ENCODE peak calls at places on chromosomes 11 and 22, in six cellular contexts. One of them, this sample, is unnamed.
A peak's percentile ranks its signal among the peaks of the same experiment; 100 is the strongest.

GRCh38 chr11:75565221-75565814 is 3.3 kb downstream of the SERPINH1 start:
- DNase-seq in cardiac muscle cell: no peak
- DNase-seq in GM23248: peak; percentile 95
- DNase-seq in endodermal cell: peak; percentile 67
- DNase-seq in PC-3: peak; percentile 77
- DNase-seq in uterus: peak; percentile 68
- DNase-seq in this sample: peak; percentile 34

GRCh38 chr11:110429614-110430266 is at the start of gene FDX1:
- DNase-seq in cardiac muscle cell: peak; percentile 97
- DNase-seq in GM23248: peak; percentile 89
- DNase-seq in endodermal cell: peak; percentile 95
- DNase-seq in PC-3: peak; percentile 81
- DNase-seq in uterus: peak; percentile 79
- DNase-seq in this sample: peak; percentile 82

GRCh38 chr11:75516140-75516539 is 9.6 kb downstream of the GDPD5 start:
- DNase-seq in cardiac muscle cell: no peak
- DNase-seq in GM23248: no peak
- DNase-seq in endodermal cell: no peak
- DNase-seq in PC-3: no peak
- DNase-seq in uterus: no peak
- DNase-seq in this sample: no peak

GRCh38 chr22:46093796-46094195 is 56.5 kb upstream of the PPARA start:
- DNase-seq in cardiac muscle cell: no peak
- DNase-seq in GM23248: no peak
- DNase-seq in endodermal cell: no peak
- DNase-seq in PC-3: no peak
- DNase-seq in uterus: no peak
- DNase-seq in this sample: no peak

GRCh38 chr22:38751422-38752346 is 4.1 kb downstream of the SUN2 start:
- DNase-seq in cardiac muscle cell: no peak
- DNase-seq in GM23248: no peak
- DNase-seq in endodermal cell: no peak
- DNase-seq in PC-3: no peak
- DNase-seq in uterus: no peak
- DNase-seq in this sample: peak; percentile 95

GRCh38 chr11:1390603-1391164 is 950 bp downstream of the BRSK2 start:
- DNase-seq in cardiac muscle cell: peak; percentile 83
- DNase-seq in GM23248: peak; percentile 55
- DNase-seq in endodermal cell: peak; percentile 83
- DNase-seq in PC-3: no peak
- DNase-seq in uterus: no peak
- DNase-seq in this sample: no peak

GRCh38 chr11:134911514-134912180 is 499.6 kb upstream of the B3GAT1 start:
- DNase-seq in cardiac muscle cell: no peak
- DNase-seq in GM23248: no peak
- DNase-seq in endodermal cell: no peak
- DNase-seq in PC-3: no peak
- DNase-seq in uterus: no peak
- DNase-seq in this sample: no peak

GRCh38 chr22:31291403-31291715 is 929 bp downstream of the PIK3IP1 start:
- DNase-seq in cardiac muscle cell: no peak
- DNase-seq in GM23248: no peak
- DNase-seq in endodermal cell: no peak
- DNase-seq in PC-3: no peak
- DNase-seq in uterus: no peak
- DNase-seq in this sample: no peak

GRCh38 chr22:49449811-49450386 is 377.8 kb downstream of the BRD1 start:
- DNase-seq in cardiac muscle cell: peak; percentile 31
- DNase-seq in GM23248: no peak
- DNase-seq in endodermal cell: peak; percentile 83
- DNase-seq in PC-3: no peak
- DNase-seq in uterus: no peak
- DNase-seq in this sample: no peak

GRCh38 chr22:23845661-23846469 is 7.1 kb upstream of the DERL3 start:
- DNase-seq in cardiac muscle cell: no peak
- DNase-seq in GM23248: no peak
- DNase-seq in endodermal cell: no peak
- DNase-seq in PC-3: no peak
- DNase-seq in uterus: no peak
- DNase-seq in this sample: peak; percentile 38

GRCh38 chr11:109421981-109422590 is at the start of gene C11orf87:
- DNase-seq in cardiac muscle cell: peak; percentile 32
- DNase-seq in GM23248: peak; percentile 46
- DNase-seq in endodermal cell: peak; percentile 90
- DNase-seq in PC-3: no peak
- DNase-seq in uterus: no peak
- DNase-seq in this sample: no peak

GRCh38 chr11:70282012-70282411 is 11.5 kb downstream of the PPFIA1 start:
- DNase-seq in cardiac muscle cell: no peak
- DNase-seq in GM23248: peak; percentile 6
- DNase-seq in endodermal cell: no peak
- DNase-seq in PC-3: no peak
- DNase-seq in uterus: no peak
- DNase-seq in this sample: no peak

GRCh38 chr11:99803501-99803900 is 782.8 kb downstream of the CNTN5 start:
- DNase-seq in cardiac muscle cell: no peak
- DNase-seq in GM23248: no peak
- DNase-seq in endodermal cell: no peak
- DNase-seq in PC-3: peak; percentile 14
- DNase-seq in uterus: no peak
- DNase-seq in this sample: peak; percentile 5

GRCh38 chr11:94882931-94883330 is 90.4 kb downstream of the CWC15 start:
- DNase-seq in cardiac muscle cell: no peak
- DNase-seq in GM23248: no peak
- DNase-seq in endodermal cell: peak; percentile 41
- DNase-seq in PC-3: no peak
- DNase-seq in uterus: no peak
- DNase-seq in this sample: no peak

GRCh38 chr22:20438066-20438677 is 547 bp upstream of the SCARF2 start:
- DNase-seq in cardiac muscle cell: peak; percentile 45
- DNase-seq in GM23248: peak; percentile 58
- DNase-seq in endodermal cell: peak; percentile 82
- DNase-seq in PC-3: no peak
- DNase-seq in uterus: no peak
- DNase-seq in this sample: no peak

GRCh38 chr11:111039982-111040381 is 205.5 kb upstream of the POU2AF2 start:
- DNase-seq in cardiac muscle cell: no peak
- DNase-seq in GM23248: no peak
- DNase-seq in endodermal cell: no peak
- DNase-seq in PC-3: no peak
- DNase-seq in uterus: no peak
- DNase-seq in this sample: no peak

GRCh38 chr11:125110996-125111340 is 458 bp downstream of the TMEM218 start:
- DNase-seq in cardiac muscle cell: peak; percentile 36
- DNase-seq in GM23248: peak; percentile 55
- DNase-seq in endodermal cell: peak; percentile 77
- DNase-seq in PC-3: no peak
- DNase-seq in uterus: no peak
- DNase-seq in this sample: peak; percentile 19

GRCh38 chr22:37189011-37189466 is 992 bp upstream of the C1QTNF6 start:
- DNase-seq in cardiac muscle cell: no peak
- DNase-seq in GM23248: peak; percentile 39
- DNase-seq in endodermal cell: peak; percentile 79
- DNase-seq in PC-3: peak; percentile 82
- DNase-seq in uterus: no peak
- DNase-seq in this sample: no peak
- H3K27ac ChIP-seq in cardiac muscle cell: peak overlapping the region; percentile 87
- H3K27ac ChIP-seq in GM23248: peak overlapping the region; percentile 72
- H3K27ac ChIP-seq in endodermal cell: peak overlapping the region; percentile 85
- H3K27ac ChIP-seq in PC-3: peak overlapping the region; percentile 96
- H3K27ac ChIP-seq in uterus: peak overlapping the region; percentile 93
- H3K27ac ChIP-seq in this sample: no peak overlapping the region

DNA sequence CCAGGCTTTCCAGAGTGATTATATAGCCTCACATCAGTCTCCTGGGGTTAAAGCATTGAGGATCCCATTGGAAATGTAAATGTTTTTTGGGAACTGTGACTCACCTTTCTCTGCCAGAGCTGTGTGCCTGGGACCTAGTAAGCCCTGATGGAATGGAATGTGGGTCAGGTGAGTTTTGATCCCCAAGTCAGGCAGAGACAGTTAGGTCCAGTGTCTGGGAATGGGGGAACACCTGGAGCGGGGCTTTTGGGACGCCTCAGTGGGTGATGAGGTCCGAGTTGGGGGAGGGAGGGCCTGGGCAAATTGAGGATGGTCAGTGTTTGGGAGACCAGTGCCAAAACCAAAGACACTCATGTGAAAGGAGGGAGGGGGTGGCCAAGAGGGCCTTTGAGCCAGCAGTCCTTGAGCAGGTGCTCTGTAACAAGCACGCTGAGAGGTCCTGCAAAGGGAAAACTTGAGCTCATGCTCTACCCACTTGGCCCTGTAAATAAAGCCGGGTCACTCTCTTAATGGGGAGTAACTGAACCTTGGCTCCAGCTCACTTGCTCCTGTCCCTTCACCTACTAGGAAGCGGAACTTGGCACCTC is 104.7 kb downstream of the NAV2 start:
- DNase-seq in cardiac muscle cell: no peak
- DNase-seq in GM23248: no peak
- DNase-seq in endodermal cell: peak; percentile 87
- DNase-seq in PC-3: no peak
- DNase-seq in uterus: no peak
- DNase-seq in this sample: no peak
- H3K27ac ChIP-seq in cardiac muscle cell: no peak overlapping the region
- H3K27ac ChIP-seq in GM23248: no peak overlapping the region
- H3K27ac ChIP-seq in endodermal cell: no peak overlapping the region
- H3K27ac ChIP-seq in PC-3: no peak overlapping the region
- H3K27ac ChIP-seq in uterus: no peak overlapping the region
- H3K27ac ChIP-seq in this sample: no peak overlapping the region

DNA sequence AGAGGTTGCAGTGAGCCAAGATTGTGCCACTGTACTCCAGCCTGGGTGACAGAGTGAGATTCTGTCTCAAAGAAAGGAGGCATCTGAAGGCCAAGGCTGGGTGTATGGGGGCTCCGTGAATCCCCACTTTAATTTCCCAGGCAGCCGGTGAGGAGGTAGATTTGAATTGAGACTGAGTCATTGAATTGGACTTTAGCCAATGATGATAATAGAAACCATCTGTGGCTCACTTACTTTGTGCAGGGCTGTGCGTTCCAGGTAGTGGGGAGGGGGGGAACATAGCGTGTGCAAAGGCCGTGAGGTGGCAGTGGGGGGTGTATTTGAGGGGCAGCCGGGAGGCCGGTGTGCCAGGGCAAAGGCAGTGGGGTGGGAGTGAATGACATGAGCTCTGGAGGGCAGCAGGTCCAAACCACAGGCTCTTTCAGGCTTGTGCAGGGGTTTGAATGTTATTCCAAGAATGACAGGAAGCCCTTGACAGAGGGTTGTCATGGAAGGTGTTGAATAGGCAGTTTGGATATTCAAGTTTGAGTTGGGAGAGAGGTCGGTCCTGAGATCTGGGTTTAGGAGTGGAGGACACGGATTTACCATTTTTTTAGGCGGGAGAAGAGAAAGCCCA is 6.1 kb downstream of the ARHGAP8 start:
- DNase-seq in cardiac muscle cell: no peak
- DNase-seq in GM23248: peak; percentile 54
- DNase-seq in endodermal cell: no peak
- DNase-seq in PC-3: peak; percentile 72
- DNase-seq in uterus: no peak
- DNase-seq in this sample: peak; percentile 39
- H3K27ac ChIP-seq in cardiac muscle cell: no peak overlapping the region
- H3K27ac ChIP-seq in GM23248: no peak overlapping the region
- H3K27ac ChIP-seq in endodermal cell: no peak overlapping the region
- H3K27ac ChIP-seq in PC-3: peak overlapping the region; percentile 7
- H3K27ac ChIP-seq in uterus: no peak overlapping the region
- H3K27ac ChIP-seq in this sample: no peak overlapping the region

GRCh38 chr11:118532091-118532490 is 1.1 kb downstream of the TMEM25 start:
- DNase-seq in cardiac muscle cell: no peak
- DNase-seq in GM23248: no peak
- DNase-seq in endodermal cell: no peak
- DNase-seq in PC-3: no peak
- DNase-seq in uterus: no peak
- DNase-seq in this sample: no peak

GRCh38 chr11:118532852-118533768 is 2.1 kb downstream of the TMEM25 start:
- DNase-seq in cardiac muscle cell: no peak
- DNase-seq in GM23248: no peak
- DNase-seq in endodermal cell: no peak
- DNase-seq in PC-3: no peak
- DNase-seq in uterus: no peak
- DNase-seq in this sample: no peak

GRCh38 chr11:118530180-118530682 is 761 bp upstream of the TMEM25 start:
- DNase-seq in cardiac muscle cell: no peak
- DNase-seq in GM23248: peak; percentile 46
- DNase-seq in endodermal cell: no peak
- DNase-seq in PC-3: peak; percentile 48
- DNase-seq in uterus: no peak
- DNase-seq in this sample: peak; percentile 27

GRCh38 chr11:118530683-118531596 is at the start of gene TMEM25:
- DNase-seq in cardiac muscle cell: peak; percentile 82
- DNase-seq in GM23248: peak; percentile 64
- DNase-seq in endodermal cell: peak; percentile 91
- DNase-seq in PC-3: peak; percentile 79
- DNase-seq in uterus: peak; percentile 75
- DNase-seq in this sample: peak; percentile 67

GRCh38 chr11:118531597-118532084 is 649 bp downstream of the TMEM25 start:
- DNase-seq in cardiac muscle cell: no peak
- DNase-seq in GM23248: no peak
- DNase-seq in endodermal cell: peak; percentile 67
- DNase-seq in PC-3: no peak
- DNase-seq in uterus: no peak
- DNase-seq in this sample: no peak
- H3K27ac ChIP-seq in cardiac muscle cell: peak overlapping the region; percentile 57
- H3K27ac ChIP-seq in GM23248: no peak overlapping the region
- H3K27ac ChIP-seq in endodermal cell: no peak overlapping the region
- H3K27ac ChIP-seq in PC-3: no peak overlapping the region
- H3K27ac ChIP-seq in uterus: no peak overlapping the region
- H3K27ac ChIP-seq in this sample: no peak overlapping the region